ENCODE peak calls at places on chromosomes 7 and 10, in nine cellular contexts. T is astrocyte of the spinal cord, U is tibial artery, Q is A673, M is uterus, L is left lung, C is body of pancreas, V is A549, R is psoas muscle. B is an unnamed sample.

GRCh38 chr7:27900006-27900405 is 160.0 kb downstream of the TAX1BP1 start:
- DNase-seq in T (no peak), U (no peak), Q (no peak), M (no peak), L (no peak), C (no peak), V (no peak), R (no peak), B (peak; percentile 42)

GRCh38 chr7:52017802-52018679 is 701.4 kb upstream of the COBL start:
- DNase-seq in T (peak; percentile 1), U (no peak), Q (peak; percentile 1), M (no peak), L (no peak), C (peak; percentile 50), V (peak; percentile 19), R (no peak), B (no peak)

GRCh38 chr10:124467165-124467564 is 5.5 kb downstream of the LHPP start:
- DNase-seq in T (no peak), U (no peak), Q (no peak), M (no peak), L (no peak), C (no peak), V (no peak), R (no peak), B (no peak)

GRCh38 chr7:3493499-3493898 is 192.4 kb downstream of the SDK1 start:
- DNase-seq in T (peak; percentile 60), U (no peak), Q (peak; percentile 35), M (no peak), L (no peak), C (no peak), V (no peak), R (no peak), B (peak; percentile 31)

GRCh38 chr7:37916673-37917660 is at the start of gene SFRP4:
- DNase-seq in T (peak; percentile 88), U (peak; percentile 84), Q (peak; percentile 67), M (peak; percentile 85), L (peak; percentile 72), C (peak; percentile 80), V (peak; percentile 47), R (peak; percentile 80), B (peak; percentile 65)

GRCh38 chr7:130154131-130154500 is 51.1 kb downstream of the TMEM209 start:
- DNase-seq in T (no peak), U (no peak), Q (no peak), M (no peak), L (peak; percentile 65), C (no peak), V (no peak), R (no peak), B (no peak)

GRCh38 chr10:42970451-42971250 is 106.2 kb upstream of the RET start:
- DNase-seq in T (no peak), U (peak; percentile 55), Q (no peak), M (peak; percentile 4), L (peak; percentile 12), C (peak; percentile 3), V (no peak), R (no peak), B (no peak)

GRCh38 chr10:79380125-79380917 is 33.1 kb downstream of the PPIF start:
- DNase-seq in T (no peak), U (peak; percentile 82), Q (no peak), M (peak; percentile 71), L (peak; percentile 34), C (peak; percentile 34), V (no peak), R (peak; percentile 57), B (peak; percentile 73)

GRCh38 chr7:8228766-8229674 is 32.9 kb downstream of the ICA1 start:
- DNase-seq in T (no peak), U (no peak), Q (no peak), M (no peak), L (no peak), C (no peak), V (no peak), R (no peak), B (no peak)

GRCh38 chr10:95628786-95629185 is 27.7 kb downstream of the ALDH18A1 start:
- DNase-seq in T (no peak), U (no peak), Q (no peak), M (no peak), L (no peak), C (no peak), V (no peak), R (no peak), B (peak; percentile 21)

GRCh38 chr10:79380918-79381775 is 33.9 kb downstream of the PPIF start:
- DNase-seq in T (no peak), U (peak; percentile 63), Q (no peak), M (no peak), L (peak; percentile 33), C (peak; percentile 4), V (no peak), R (no peak), B (no peak)

GRCh38 chr7:42693722-42694121 is 218.1 kb downstream of the C7orf25 start:
- DNase-seq in T (no peak), U (no peak), Q (no peak), M (no peak), L (no peak), C (no peak), V (no peak), R (no peak), B (no peak)

GRCh38 chr7:42694894-42695553 is 216.8 kb downstream of the C7orf25 start:
- DNase-seq in T (peak; percentile 45), U (no peak), Q (no peak), M (no peak), L (no peak), C (peak; percentile 54), V (no peak), R (no peak), B (peak; percentile 32)

GRCh38 chr7:42692609-42693008 is 219.3 kb downstream of the C7orf25 start:
- DNase-seq in T (peak; percentile 41), U (no peak), Q (no peak), M (no peak), L (no peak), C (no peak), V (no peak), R (no peak), B (peak; percentile 16)

GRCh38 chr7:42689626-42690025 is 222.2 kb downstream of the C7orf25 start:
- DNase-seq in T (no peak), U (no peak), Q (no peak), M (no peak), L (no peak), C (no peak), V (no peak), R (no peak), B (peak; percentile 42)

GRCh38 chr7:42691030-42691639 is 220.7 kb downstream of the C7orf25 start:
- DNase-seq in T (peak; percentile 72), U (no peak), Q (peak; percentile 58), M (no peak), L (no peak), C (peak; percentile 20), V (peak; percentile 6), R (no peak), B (peak; percentile 74)
- TF ChIP-seq CTCF in T (peak; percentile 77), U (peak; percentile 57), Q (peak; percentile 47), M (peak; percentile 57), L (peak; percentile 37), C (no peak), V (peak; percentile 32), R (peak; percentile 31), B (peak; percentile 81)

GRCh38 chr10:96642973-96643372 is 56.2 kb upstream of the TM9SF3 start:
- DNase-seq in T (peak; percentile 29), U (peak; percentile 75), Q (peak; percentile 66), M (peak; percentile 28), L (peak; percentile 84), C (peak; percentile 93), V (no peak), R (peak; percentile 60), B (peak; percentile 18)

GRCh38 chr10:96641896-96642295 is 55.1 kb upstream of the TM9SF3 start:
- DNase-seq in T (no peak), U (no peak), Q (no peak), M (no peak), L (no peak), C (peak; percentile 27), V (no peak), R (no peak), B (no peak)

GRCh38 chr10:96641396-96641795 is 54.6 kb upstream of the TM9SF3 start:
- DNase-seq in T (no peak), U (no peak), Q (no peak), M (no peak), L (no peak), C (no peak), V (no peak), R (no peak), B (no peak)

GRCh38 chr10:96643920-96644319 is 57.1 kb upstream of the TM9SF3 start:
- DNase-seq in T (no peak), U (no peak), Q (peak; percentile 8), M (no peak), L (no peak), C (no peak), V (no peak), R (no peak), B (no peak)

DNA sequence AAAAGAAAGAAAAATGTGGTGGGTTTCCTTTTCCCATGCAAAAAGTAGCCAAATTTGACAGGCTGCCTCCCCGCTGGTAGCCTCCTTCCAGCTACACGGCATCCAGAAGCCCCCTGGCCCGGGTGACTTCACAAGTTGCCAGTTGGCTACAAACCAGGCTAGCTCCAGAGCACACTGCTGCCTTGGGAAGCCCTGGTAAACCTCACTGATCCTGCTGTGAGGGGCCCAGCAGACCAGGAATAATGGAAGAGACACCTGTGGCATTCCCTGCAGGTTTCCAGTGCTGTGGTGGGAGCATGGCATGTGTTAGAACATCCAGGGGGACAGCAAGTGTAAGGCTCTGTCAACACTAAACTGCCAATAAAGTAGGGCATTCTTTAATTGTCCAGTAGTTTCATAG is 55.7 kb upstream of the TM9SF3 start:
- DNase-seq in T (no peak), U (no peak), Q (no peak), M (no peak), L (no peak), C (no peak), V (no peak), R (no peak), B (no peak)
- H3K4me3 ChIP-seq in T (no peak overlapping the region), U (no peak overlapping the region), Q (no peak overlapping the region), M (no peak overlapping the region), L (no peak overlapping the region), C (no peak overlapping the region), V (no peak overlapping the region), R (no peak overlapping the region), B (no peak overlapping the region)

DNA sequence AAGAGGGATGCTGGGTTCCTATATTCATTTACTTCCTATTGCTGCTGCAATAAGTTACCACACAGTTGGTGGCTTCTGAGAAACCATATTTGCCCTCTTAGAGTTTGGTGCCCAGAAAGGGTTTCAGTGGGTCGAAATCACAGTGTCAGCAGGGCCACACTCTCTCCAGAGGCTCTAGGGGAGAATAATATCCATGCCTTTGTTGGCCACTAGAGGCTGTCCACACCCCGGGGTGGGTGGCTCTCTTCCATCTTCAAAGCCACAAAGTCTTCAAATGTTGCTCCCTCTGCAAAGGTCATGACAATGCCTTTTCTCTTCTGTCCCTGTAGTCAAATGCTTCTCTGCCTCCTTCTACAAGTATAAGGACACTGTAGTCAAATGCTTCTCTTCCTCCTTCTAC is 989.4 kb downstream of the CCSER2 start:
- DNase-seq in T (no peak), U (no peak), Q (no peak), M (no peak), L (no peak), C (no peak), V (no peak), R (no peak), B (no peak)
- TF ChIP-seq CTCF in T (no peak), U (no peak), Q (no peak), M (no peak), L (no peak), C (no peak), V (no peak), R (no peak), B (no peak)

DNA sequence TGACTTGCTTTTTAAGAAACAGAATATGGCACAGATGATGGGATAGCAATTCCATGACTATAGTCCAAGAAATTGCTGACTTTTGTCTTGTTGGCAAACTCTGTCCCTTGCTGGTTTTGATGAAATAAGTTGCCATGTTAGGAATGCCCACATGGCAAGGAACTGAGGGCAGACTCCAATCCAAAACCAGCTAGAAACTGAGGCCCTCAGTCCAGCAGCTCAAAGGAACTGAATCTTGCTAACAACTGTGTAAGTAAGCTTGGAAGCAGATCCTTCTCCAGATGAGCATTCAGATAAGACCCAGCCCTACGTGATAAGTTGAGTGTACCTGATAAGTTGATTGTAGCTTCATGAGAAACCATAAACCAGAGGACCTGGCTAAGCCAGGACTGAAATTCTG is 64.3 kb upstream of the BMPER start:
- DNase-seq in T (no peak), U (no peak), Q (no peak), M (no peak), L (no peak), C (no peak), V (no peak), R (no peak), B (no peak)
- H3K4me3 ChIP-seq in T (no peak overlapping the region), U (no peak overlapping the region), Q (no peak overlapping the region), M (no peak overlapping the region), L (no peak overlapping the region), C (no peak overlapping the region), V (no peak overlapping the region), R (no peak overlapping the region), B (no peak overlapping the region)